ENCODE peak calls at places on chromosomes 6 and 20, in seven cellular contexts. One of them, this sample, is unnamed.

GRCh38 chr6:83574783-83575182 is 62.4 kb downstream of the PRSS35 start:
- DNase-seq in stimulated activated CD4-positive, alpha-beta T cell treated with anti-CD3 and anti-CD28 coated beads, TNF-alpha, amount 100 ng/mL, for 1 hour: no peak
- DNase-seq in astrocyte of the spinal cord: no peak
- DNase-seq in amygdala: no peak
- DNase-seq in stimulated activated CD8-positive, alpha-beta memory T cell treated with anti-CD3 and anti-CD28 coated beads, Interleukin-15, amount 100 ng/mL, for 24 hours: no peak
- DNase-seq in HFFc6: no peak
- DNase-seq in HL-60: no peak
- DNase-seq in this sample: no peak

GRCh38 chr20:63086421-63087235 is 79.9 kb upstream of the BHLHE23 start:
- DNase-seq in HFFc6: no peak
- DNase-seq in amygdala: no peak
- DNase-seq in stimulated activated CD8-positive, alpha-beta memory T cell treated with anti-CD3 and anti-CD28 coated beads, Interleukin-15, amount 100 ng/mL, for 24 hours: no peak
- DNase-seq in stimulated activated CD4-positive, alpha-beta T cell treated with anti-CD3 and anti-CD28 coated beads, TNF-alpha, amount 100 ng/mL, for 1 hour: no peak
- DNase-seq in astrocyte of the spinal cord: no peak
- DNase-seq in HL-60: no peak
- DNase-seq in this sample: no peak

GRCh38 chr20:61500791-61501321 is 248.8 kb downstream of the CDH4 start:
- DNase-seq in stimulated activated CD4-positive, alpha-beta T cell treated with anti-CD3 and anti-CD28 coated beads, TNF-alpha, amount 100 ng/mL, for 1 hour: no peak
- DNase-seq in stimulated activated CD8-positive, alpha-beta memory T cell treated with anti-CD3 and anti-CD28 coated beads, Interleukin-15, amount 100 ng/mL, for 24 hours: no peak
- DNase-seq in amygdala: no peak
- DNase-seq in HFFc6: no peak
- DNase-seq in HL-60: no peak
- DNase-seq in astrocyte of the spinal cord: no peak
- DNase-seq in this sample: no peak

GRCh38 chr6:108966855-108967755 is 118.9 kb downstream of the ARMC2 start:
- DNase-seq in HFFc6: peak
- DNase-seq in astrocyte of the spinal cord: peak
- DNase-seq in stimulated activated CD8-positive, alpha-beta memory T cell treated with anti-CD3 and anti-CD28 coated beads, Interleukin-15, amount 100 ng/mL, for 24 hours: no peak
- DNase-seq in amygdala: no peak
- DNase-seq in HL-60: peak
- DNase-seq in stimulated activated CD4-positive, alpha-beta T cell treated with anti-CD3 and anti-CD28 coated beads, TNF-alpha, amount 100 ng/mL, for 1 hour: no peak
- DNase-seq in this sample: peak

GRCh38 chr20:35237486-35237885 is 11.0 kb downstream of the MMP24 start:
- DNase-seq in HL-60: no peak
- DNase-seq in stimulated activated CD8-positive, alpha-beta memory T cell treated with anti-CD3 and anti-CD28 coated beads, Interleukin-15, amount 100 ng/mL, for 24 hours: no peak
- DNase-seq in HFFc6: peak
- DNase-seq in amygdala: no peak
- DNase-seq in astrocyte of the spinal cord: no peak
- DNase-seq in stimulated activated CD4-positive, alpha-beta T cell treated with anti-CD3 and anti-CD28 coated beads, TNF-alpha, amount 100 ng/mL, for 1 hour: no peak
- DNase-seq in this sample: no peak

GRCh38 chr20:51738877-51739447 is 29.2 kb downstream of the ATP9A start:
- DNase-seq in astrocyte of the spinal cord: no peak
- DNase-seq in HL-60: no peak
- DNase-seq in stimulated activated CD8-positive, alpha-beta memory T cell treated with anti-CD3 and anti-CD28 coated beads, Interleukin-15, amount 100 ng/mL, for 24 hours: no peak
- DNase-seq in amygdala: no peak
- DNase-seq in HFFc6: no peak
- DNase-seq in stimulated activated CD4-positive, alpha-beta T cell treated with anti-CD3 and anti-CD28 coated beads, TNF-alpha, amount 100 ng/mL, for 1 hour: no peak
- DNase-seq in this sample: no peak

GRCh38 chr6:147664092-147664491 is 155.6 kb downstream of the SAMD5 start:
- DNase-seq in stimulated activated CD8-positive, alpha-beta memory T cell treated with anti-CD3 and anti-CD28 coated beads, Interleukin-15, amount 100 ng/mL, for 24 hours: no peak
- DNase-seq in stimulated activated CD4-positive, alpha-beta T cell treated with anti-CD3 and anti-CD28 coated beads, TNF-alpha, amount 100 ng/mL, for 1 hour: no peak
- DNase-seq in astrocyte of the spinal cord: no peak
- DNase-seq in amygdala: no peak
- DNase-seq in HFFc6: no peak
- DNase-seq in HL-60: no peak
- DNase-seq in this sample: no peak

GRCh38 chr6:68559716-68560115 is 75.4 kb upstream of the ADGRB3 start:
- DNase-seq in HFFc6: no peak
- DNase-seq in astrocyte of the spinal cord: peak
- DNase-seq in stimulated activated CD8-positive, alpha-beta memory T cell treated with anti-CD3 and anti-CD28 coated beads, Interleukin-15, amount 100 ng/mL, for 24 hours: no peak
- DNase-seq in amygdala: no peak
- DNase-seq in HL-60: no peak
- DNase-seq in stimulated activated CD4-positive, alpha-beta T cell treated with anti-CD3 and anti-CD28 coated beads, TNF-alpha, amount 100 ng/mL, for 1 hour: no peak
- DNase-seq in this sample: no peak

GRCh38 chr6:145352382-145353080 is 382.8 kb downstream of the EPM2A start:
- DNase-seq in HL-60: no peak
- DNase-seq in stimulated activated CD8-positive, alpha-beta memory T cell treated with anti-CD3 and anti-CD28 coated beads, Interleukin-15, amount 100 ng/mL, for 24 hours: no peak
- DNase-seq in amygdala: no peak
- DNase-seq in astrocyte of the spinal cord: no peak
- DNase-seq in HFFc6: no peak
- DNase-seq in stimulated activated CD4-positive, alpha-beta T cell treated with anti-CD3 and anti-CD28 coated beads, TNF-alpha, amount 100 ng/mL, for 1 hour: no peak
- DNase-seq in this sample: no peak